ENCODE peak calls at places on chromosomes 6 and 20, in eight cellular contexts. F, D, H, J, G, W, L and U are unnamed samples.

GRCh38 chr20:10674684-10675455 is 1.1 kb upstream of the JAG1 start:
- DNase-seq in F (peak; percentile 79), G (peak; percentile 30), D (no peak), W (peak; percentile 83), J (peak; percentile 82), L (peak; percentile 83), H (peak; percentile 23), U (no peak)

GRCh38 chr6:10099086-10099499 is 315.8 kb downstream of the TFAP2A start:
- DNase-seq in H (no peak), G (no peak), L (peak; percentile 41), W (no peak), F (no peak), J (no peak), D (no peak), U (no peak)

GRCh38 chr6:170439366-170440351 is 113.4 kb downstream of the PSMB1 start:
- DNase-seq in D (no peak), F (no peak), L (no peak), J (no peak), W (no peak), G (no peak), H (no peak), U (no peak)

GRCh38 chr6:130215526-130215925 is 7.2 kb downstream of the SAMD3 start:
- DNase-seq in J (no peak), L (no peak), G (no peak), W (no peak), F (no peak), D (no peak), H (no peak), U (peak; percentile 77)

GRCh38 chr6:53300656-53301551 is 47.8 kb downstream of the ELOVL5 start:
- DNase-seq in L (no peak), J (no peak), D (no peak), W (peak; percentile 56), H (peak; percentile 17), G (no peak), F (no peak), U (peak; percentile 89)

GRCh38 chr6:166005401-166005845 is 162.2 kb downstream of the TBXT start:
- DNase-seq in H (no peak), G (no peak), W (peak; percentile 72), D (no peak), J (peak; percentile 15), L (no peak), F (no peak), U (no peak)

GRCh38 chr6:3625980-3626533 is 125.5 kb downstream of the PXDC1 start:
- DNase-seq in D (no peak), G (no peak), F (no peak), H (no peak), W (no peak), J (no peak), L (no peak), U (no peak)

GRCh38 chr6:163536770-163537169 is 122.3 kb downstream of the QKI start:
- DNase-seq in W (no peak), H (no peak), D (no peak), G (no peak), L (peak; percentile 59), F (no peak), J (no peak), U (no peak)

GRCh38 chr6:119331676-119332286 is 17.8 kb downstream of the MAN1A1 start:
- DNase-seq in G (no peak), H (no peak), D (no peak), W (no peak), F (no peak), L (no peak), J (no peak), U (no peak)

GRCh38 chr6:110567957-110568696 is 91.7 kb upstream of the SLC22A16 start:
- DNase-seq in F (no peak), W (no peak), D (no peak), G (no peak), H (no peak), L (no peak), J (no peak), U (peak; percentile 84)

GRCh38 chr6:71419954-71420692 is 131.5 kb downstream of the OGFRL1 start:
- DNase-seq in J (no peak), F (peak; percentile 45), G (no peak), L (no peak), W (peak; percentile 66), D (no peak), H (no peak), U (no peak)

GRCh38 chr6:170130201-170130621 is 160.7 kb downstream of the DLL1 start:
- DNase-seq in H (no peak), J (no peak), G (no peak), D (no peak), L (no peak), W (no peak), F (no peak), U (no peak)

GRCh38 chr6:113184736-113185135 is 672.4 kb upstream of the MARCKS start:
- DNase-seq in F (no peak), G (no peak), J (no peak), L (no peak), H (no peak), W (peak; percentile 82), D (no peak), U (no peak)

GRCh38 chr20:59207742-59208357 is 44.2 kb downstream of the ZNF831 start:
- DNase-seq in G (peak; percentile 76), H (peak; percentile 42), F (peak; percentile 34), L (peak; percentile 52), W (peak; percentile 61), J (no peak), D (peak; percentile 81), U (peak; percentile 69)

GRCh38 chr6:36730424-36731380 is 33.1 kb downstream of the RAB44 start:
- DNase-seq in L (no peak), D (no peak), J (no peak), W (no peak), H (no peak), G (no peak), F (no peak), U (no peak)

GRCh38 chr6:9540534-9541126 is 874.2 kb downstream of the TFAP2A start:
- DNase-seq in L (peak; percentile 86), F (no peak), W (no peak), H (no peak), G (no peak), J (peak; percentile 54), D (no peak), U (peak; percentile 41)

GRCh38 chr20:4052554-4052953 is 37.2 kb upstream of the RNF24 start:
- DNase-seq in H (no peak), J (no peak), L (no peak), W (no peak), G (no peak), D (no peak), F (no peak), U (no peak)

GRCh38 chr20:12838261-12838866 is 170.4 kb upstream of the SPTLC3 start:
- DNase-seq in J (no peak), F (no peak), L (peak; percentile 10), W (no peak), G (no peak), D (no peak), H (no peak), U (peak; percentile 27)

GRCh38 chr6:168616807-168617756 is 176.1 kb downstream of the SMOC2 start:
- DNase-seq in L (no peak), F (no peak), J (peak; percentile 49), D (no peak), G (no peak), H (no peak), W (peak; percentile 39), U (no peak)

GRCh38 chr6:23413327-23414203 is 712.5 kb upstream of the NRSN1 start:
- DNase-seq in W (no peak), L (no peak), J (no peak), F (no peak), D (no peak), G (no peak), H (no peak), U (no peak)